ENCODE peak calls at places on chromosomes 6 and 20, in eight cellular contexts. K, S, A, C, P, M, O and L are unnamed samples.

GRCh38 chr6:148868314-148868713 is 121.5 kb downstream of the UST start:
- DNase-seq in K (no peak), S (no peak), A (no peak), C (no peak), P (no peak), M (peak; percentile 30), O (peak; percentile 71), L (no peak)

GRCh38 chr20:21801193-21801592 is 95.7 kb downstream of the PAX1 start:
- DNase-seq in K (no peak), S (no peak), A (no peak), C (no peak), P (no peak), M (no peak), O (no peak), L (no peak)

GRCh38 chr6:67886036-67886707 is 748.9 kb upstream of the ADGRB3 start:
- DNase-seq in K (no peak), S (no peak), A (no peak), C (no peak), P (no peak), M (no peak), O (no peak), L (no peak)

GRCh38 chr6:83546636-83547035 is 34.3 kb downstream of the PRSS35 start:
- DNase-seq in K (no peak), S (peak; percentile 31), A (no peak), C (no peak), P (no peak), M (no peak), O (no peak), L (no peak)

GRCh38 chr20:17992224-17992637 is 23.4 kb downstream of the MGME1 start:
- DNase-seq in K (no peak), S (no peak), A (no peak), C (no peak), P (no peak), M (no peak), O (no peak), L (peak; percentile 3)

GRCh38 chr20:29744071-29744470 is 1513.4 kb upstream of the DEFB115 start:
- DNase-seq in K (no peak), S (peak; percentile 55), A (no peak), C (no peak), P (no peak), M (no peak), O (no peak), L (no peak)

GRCh38 chr20:22825076-22825475 is 210.0 kb upstream of the SSTR4 start:
- DNase-seq in K (no peak), S (no peak), A (no peak), C (no peak), P (peak; percentile 49), M (no peak), O (no peak), L (peak; percentile 73)

GRCh38 chr6:161694995-161695394 is 421.1 kb upstream of the AGPAT4 start:
- DNase-seq in K (no peak), S (no peak), A (no peak), C (peak; percentile 75), P (no peak), M (no peak), O (peak; percentile 5), L (peak; percentile 49)

GRCh38 chr6:34465551-34466241 is at the start of gene PACSIN1:
- DNase-seq in K (peak; percentile 27), S (no peak), A (no peak), C (peak; percentile 90), P (no peak), M (no peak), O (no peak), L (peak; percentile 83)

GRCh38 chr6:69866351-69867074 is at the start of gene COL19A1:
- DNase-seq in K (peak; percentile 47), S (peak; percentile 75), A (no peak), C (peak; percentile 59), P (no peak), M (no peak), O (no peak), L (no peak)

GRCh38 chr20:17469631-17470030 is 61.5 kb downstream of the BFSP1 start:
- DNase-seq in K (no peak), S (no peak), A (no peak), C (no peak), P (no peak), M (no peak), O (no peak), L (no peak)

GRCh38 chr6:34514593-34515472 is 41.3 kb downstream of the SPDEF start:
- DNase-seq in K (peak; percentile 80), S (no peak), A (no peak), C (peak; percentile 84), P (no peak), M (peak; percentile 13), O (peak; percentile 50), L (peak; percentile 88)

GRCh38 chr6:159261983-159262382 is 92.8 kb downstream of the FNDC1 start:
- DNase-seq in K (no peak), S (no peak), A (no peak), C (no peak), P (no peak), M (no peak), O (no peak), L (no peak)

GRCh38 chr6:105932440-105932839 is 153.7 kb upstream of the PRDM1 start:
- DNase-seq in K (no peak), S (no peak), A (no peak), C (no peak), P (no peak), M (peak; percentile 2), O (no peak), L (no peak)
- H3K27ac ChIP-seq in K (no peak overlapping the region), S (no peak overlapping the region), A (no peak overlapping the region), C (no peak overlapping the region), P (no peak overlapping the region), M (no peak overlapping the region), O (no peak overlapping the region), L (no peak overlapping the region)

DNA sequence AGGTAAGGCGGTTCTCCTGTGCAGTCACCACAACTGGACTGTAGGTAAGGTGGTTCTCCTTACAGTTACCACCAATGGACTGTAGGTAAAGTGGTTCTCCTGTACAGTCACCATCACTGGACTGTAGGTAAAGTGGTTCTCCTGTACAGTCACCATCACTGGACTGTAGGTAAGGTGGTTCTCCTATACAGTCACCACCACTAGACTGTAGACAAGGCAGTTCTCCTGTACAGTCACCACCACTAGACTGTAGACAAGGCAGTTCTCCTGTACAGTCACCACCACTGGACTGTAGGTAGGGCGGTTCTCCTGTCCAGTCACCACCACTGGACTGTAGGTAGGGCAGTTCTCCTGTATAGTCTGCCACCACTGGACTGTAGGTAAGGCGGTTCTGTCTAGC is 212.3 kb downstream of the TFAP2A start:
- DNase-seq in K (no peak), S (no peak), A (no peak), C (no peak), P (peak; percentile 37), M (no peak), O (no peak), L (no peak)
- TF ChIP-seq CTCF in K (no peak), S (no peak), A (no peak), C (no peak), P (no peak), M (no peak), O (no peak), L (no peak)

DNA sequence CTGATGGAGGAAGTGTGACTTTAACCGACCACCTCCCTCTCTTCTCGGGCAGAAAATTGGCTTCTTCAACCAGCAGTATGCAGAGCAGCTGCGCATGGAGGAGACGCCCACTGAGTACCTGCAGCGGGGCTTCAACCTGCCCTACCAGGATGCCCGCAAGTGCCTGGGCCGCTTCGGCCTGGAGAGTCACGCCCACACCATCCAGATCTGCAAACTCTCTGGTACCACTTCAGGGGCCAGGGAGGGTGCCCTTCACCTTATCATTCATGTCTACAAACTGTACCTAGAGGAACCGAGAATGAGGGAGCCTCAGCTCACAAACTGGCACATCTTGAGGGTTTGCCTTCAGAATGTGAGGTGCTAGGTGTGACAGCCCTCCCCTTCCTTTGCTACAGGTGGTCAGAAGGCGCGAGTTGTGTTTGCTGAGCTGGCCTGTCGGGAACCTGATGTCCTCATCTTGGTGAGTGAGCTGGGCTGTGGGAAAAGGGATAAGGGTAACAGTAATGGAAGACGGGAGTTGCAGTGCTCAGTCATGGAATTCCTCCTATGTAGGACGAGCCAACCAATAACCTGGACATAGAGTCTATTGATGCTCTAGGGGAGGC is 18.6 kb downstream of the ABCF1 start:
- DNase-seq in K (no peak), S (no peak), A (no peak), C (no peak), P (no peak), M (no peak), O (no peak), L (no peak)
- H3K27ac ChIP-seq in K (no peak overlapping the region), S (no peak overlapping the region), A (peak overlapping the region; percentile 68), C (no peak overlapping the region), P (no peak overlapping the region), M (peak overlapping the region; percentile 66), O (peak overlapping the region; percentile 17), L (no peak overlapping the region)

GRCh38 chr6:118198746-118199145 is 291.7 kb downstream of the SLC35F1 start:
- DNase-seq in K (no peak), S (no peak), A (no peak), C (no peak), P (peak; percentile 58), M (no peak), O (peak; percentile 38), L (no peak)
- TF ChIP-seq CTCF in K (no peak), S (no peak), A (no peak), C (no peak), P (no peak), M (no peak), O (no peak), L (no peak)

GRCh38 chr6:108588586-108588985 is 27.9 kb downstream of the FOXO3 start:
- DNase-seq in K (no peak), S (no peak), A (no peak), C (peak; percentile 34), P (peak; percentile 54), M (no peak), O (peak; percentile 63), L (peak; percentile 68)

GRCh38 chr6:108585921-108586320 is 25.2 kb downstream of the FOXO3 start:
- DNase-seq in K (no peak), S (no peak), A (no peak), C (no peak), P (no peak), M (no peak), O (no peak), L (no peak)

GRCh38 chr6:108587258-108588059 is 26.7 kb downstream of the FOXO3 start:
- DNase-seq in K (no peak), S (no peak), A (no peak), C (no peak), P (peak; percentile 66), M (peak; percentile 70), O (peak; percentile 78), L (no peak)

GRCh38 chr6:108591040-108591816 is 30.5 kb downstream of the FOXO3 start:
- DNase-seq in K (no peak), S (no peak), A (no peak), C (no peak), P (no peak), M (no peak), O (no peak), L (no peak)

DNA sequence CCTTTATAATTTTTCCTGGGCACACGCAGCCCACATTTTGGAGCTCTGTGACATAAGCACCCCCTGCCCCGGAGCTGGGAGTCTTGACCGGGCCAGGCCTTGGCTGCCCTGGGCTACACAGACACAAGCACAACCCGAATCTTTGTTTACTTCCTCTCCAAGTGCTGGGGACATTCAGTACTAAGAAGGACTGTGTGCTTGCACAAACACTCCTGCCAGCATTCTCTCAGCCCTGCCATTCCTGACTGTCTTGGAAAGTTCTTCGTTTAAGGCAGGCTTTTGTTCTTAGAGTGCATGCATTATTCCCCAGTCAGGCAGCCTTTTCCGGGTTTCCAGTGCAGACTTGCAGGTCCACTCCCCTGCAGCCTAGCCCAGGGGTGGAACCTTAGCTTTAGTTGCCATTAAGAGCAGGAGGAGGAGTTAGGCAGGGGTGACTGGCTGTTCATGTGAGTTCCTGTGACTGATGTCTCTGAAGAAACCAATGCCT is 28.6 kb downstream of the FOXO3 start:
- DNase-seq in K (peak; percentile 84), S (peak; percentile 84), A (peak; percentile 90), C (peak; percentile 91), P (peak; percentile 95), M (no peak), O (peak; percentile 56), L (peak; percentile 71)
- H3K27ac ChIP-seq in K (peak overlapping the region; percentile 36), S (peak overlapping the region; percentile 86), A (peak overlapping the region; percentile 96), C (peak overlapping the region; percentile 87), P (peak overlapping the region; percentile 74), M (peak overlapping the region; percentile 53), O (peak overlapping the region; percentile 51), L (peak overlapping the region; percentile 83)